ENCODE peak calls at places on chromosome 19, in four cellular contexts. L, G, M and V are unnamed samples.

GRCh38 chr19:42148270-42148669 is 16.0 kb upstream of the POU2F2 start:
- DNase-seq in L (no peak), G (no peak), M (no peak), V (no peak)

GRCh38 chr19:944663-945241 is 18.9 kb downstream of the ARID3A start:
- DNase-seq in L (no peak), G (no peak), M (no peak), V (no peak)

GRCh38 chr19:16382775-16383543 is 58.3 kb downstream of the KLF2 start:
- DNase-seq in L (peak; percentile 93), G (peak; percentile 59), M (peak; percentile 67), V (peak; percentile 87)

GRCh38 chr19:51364200-51365106 is 1.7 kb downstream of the ETFB start:
- DNase-seq in L (no peak), G (no peak), M (no peak), V (no peak)

GRCh38 chr19:35144600-35145436 is 1.8 kb downstream of the FXYD7 start:
- DNase-seq in L (peak; percentile 58), G (no peak), M (no peak), V (no peak)

GRCh38 chr19:53608381-53608780 is 23.4 kb upstream of the DPRX start:
- DNase-seq in L (no peak), G (no peak), M (no peak), V (no peak)

GRCh38 chr19:36093687-36094086 is 17.3 kb upstream of the OVOL3 start:
- DNase-seq in L (no peak), G (no peak), M (no peak), V (peak; percentile 60)

GRCh38 chr19:42250666-42251531 is 4.0 kb downstream of the ERF start:
- DNase-seq in L (no peak), G (no peak), M (no peak), V (no peak)

GRCh38 chr19:16741084-16741483 is 21.4 kb downstream of the NWD1 start:
- DNase-seq in L (no peak), G (no peak), M (no peak), V (no peak)

GRCh38 chr19:42198676-42199439 is 18.6 kb downstream of the DEDD2 start:
- DNase-seq in L (no peak), G (peak; percentile 64), M (no peak), V (peak; percentile 86)

GRCh38 chr19:30046522-30046921 is 104.5 kb downstream of the URI1 start:
- DNase-seq in L (no peak), G (no peak), M (no peak), V (no peak)

GRCh38 chr19:7789447-7789846 is 26.4 kb downstream of the CLEC4M start:
- DNase-seq in L (no peak), G (no peak), M (no peak), V (peak; percentile 54)

GRCh38 chr19:53867225-53868090 is at the start of gene MYADM:
- DNase-seq in L (peak; percentile 99), G (peak; percentile 87), M (peak; percentile 98), V (peak; percentile 98)

GRCh38 chr19:41847351-41848105 is 2.7 kb downstream of the DMRTC2 start:
- DNase-seq in L (no peak), G (no peak), M (no peak), V (no peak)

GRCh38 chr19:16070366-16070990 is 5.8 kb upstream of the TPM4 start:
- DNase-seq in L (no peak), G (peak; percentile 74), M (no peak), V (peak; percentile 83)

GRCh38 chr19:2049741-2050348 is 1.2 kb downstream of the MKNK2 start:
- DNase-seq in L (peak; percentile 54), G (no peak), M (no peak), V (peak; percentile 71)

GRCh38 chr19:34260771-34261173 is 6.4 kb downstream of the GARRE1 start:
- DNase-seq in L (peak; percentile 22), G (no peak), M (no peak), V (no peak)

GRCh38 chr19:531009-531752 is 379 bp upstream of the CDC34 start:
- DNase-seq in L (peak; percentile 91), G (no peak), M (peak; percentile 84), V (peak; percentile 99)

GRCh38 chr19:16895467-16896097 is 6.8 kb downstream of the F2RL3 start:
- DNase-seq in L (peak; percentile 38), G (no peak), M (no peak), V (no peak)

GRCh38 chr19:58355891-58356235 is 2.6 kb upstream of the A1BG start:
- DNase-seq in L (no peak), G (no peak), M (no peak), V (no peak)

GRCh38 chr19:16764793-16765433 is 45.3 kb downstream of the NWD1 start:
- DNase-seq in L (no peak), G (no peak), M (no peak), V (no peak)

GRCh38 chr19:2235396-2236284 is 489 bp downstream of the PLEKHJ1 start:
- DNase-seq in L (peak; percentile 58), G (no peak), M (no peak), V (no peak)

GRCh38 chr19:33876619-33877018 is 79.9 kb downstream of the KCTD15 start:
- DNase-seq in L (no peak), G (no peak), M (no peak), V (no peak)

GRCh38 chr19:32483574-32483973 is 78.0 kb downstream of the DPY19L3 start:
- DNase-seq in L (no peak), G (no peak), M (no peak), V (no peak)

GRCh38 chr19:21765151-21765550 is 2.2 kb downstream of the ZNF100 start:
- DNase-seq in L (no peak), G (peak; percentile 15), M (no peak), V (no peak)

GRCh38 chr19:35030257-35031071 is at the start of gene SCN1B:
- DNase-seq in L (peak; percentile 75), G (no peak), M (peak; percentile 38), V (peak; percentile 72)

GRCh38 chr19:39946532-39946931 is 12.1 kb upstream of the FCGBP start:
- DNase-seq in L (no peak), G (no peak), M (no peak), V (no peak)

GRCh38 chr19:372306-372890 is 27.8 kb upstream of the MIER2 start:
- DNase-seq in L (no peak), G (no peak), M (no peak), V (no peak)

GRCh38 chr19:45711851-45712698 is 18.6 kb downstream of the FBXO46 start:
- DNase-seq in L (no peak), G (no peak), M (no peak), V (no peak)
- TF ChIP-seq CTCF in L (no peak), G (no peak), M (no peak), V (no peak)

GRCh38 chr19:10871711-10872550 is 578 bp downstream of the CARM1 start:
- DNase-seq in L (peak; percentile 60), G (no peak), M (no peak), V (no peak)
- TF ChIP-seq CTCF in L (peak; percentile 5), G (peak; percentile 33), M (peak; percentile 50), V (no peak)

DNA sequence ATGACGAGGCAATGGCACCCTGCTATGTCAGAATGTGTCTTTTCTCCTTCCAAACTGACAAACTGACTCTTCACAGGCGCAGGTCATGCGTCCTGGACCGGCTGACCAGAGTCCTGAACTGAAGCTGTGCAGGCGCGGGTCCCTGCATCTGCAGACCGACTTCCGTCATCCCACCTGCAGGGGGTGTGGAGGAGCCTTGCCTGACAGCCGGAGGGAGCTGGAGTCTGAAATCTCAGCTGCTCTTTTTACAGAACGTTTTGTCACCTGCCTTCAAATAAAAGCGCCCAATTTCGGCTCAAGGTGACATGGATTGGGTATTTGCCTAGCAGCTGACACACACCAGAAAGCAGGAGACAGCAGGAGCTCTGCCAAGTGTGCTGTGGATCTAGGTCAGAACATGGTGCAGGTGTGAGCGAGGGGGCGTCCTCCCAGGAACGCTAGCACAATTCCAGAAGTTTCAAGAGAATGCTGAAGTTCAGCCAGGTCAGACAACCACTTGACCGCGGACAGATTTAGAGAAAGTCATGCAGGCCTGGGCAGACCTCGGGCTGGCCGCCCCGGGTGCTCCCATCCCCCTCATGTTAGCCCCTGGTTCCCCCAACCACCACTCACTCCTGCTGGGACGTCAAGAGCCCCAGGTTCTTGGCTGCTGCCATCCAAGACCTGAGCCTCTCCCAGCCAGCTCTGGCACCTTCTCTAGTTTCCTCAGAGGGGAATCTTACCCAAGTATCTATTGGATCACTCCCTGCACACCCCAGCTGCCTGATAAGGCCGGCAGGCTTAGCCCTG is 32.8 kb downstream of the ELL start:
- DNase-seq in L (peak; percentile 84), G (no peak), M (peak; percentile 53), V (no peak)
- TF ChIP-seq CTCF in L (peak; percentile 25), G (peak; percentile 32), M (peak; percentile 54), V (no peak)

GRCh38 chr19:18074192-18074591 is 12.5 kb downstream of the IL12RB1 start:
- DNase-seq in L (no peak), G (no peak), M (no peak), V (no peak)
- TF ChIP-seq CTCF in L (no peak), G (no peak), M (no peak), V (no peak)

GRCh38 chr19:3475449-3475848 is 4.9 kb downstream of the SMIM24 start:
- DNase-seq in L (no peak), G (no peak), M (no peak), V (no peak)
- TF ChIP-seq CTCF in L (no peak), G (no peak), M (no peak), V (no peak)

GRCh38 chr19:6481541-6482342 is at the start of gene DENND1C:
- DNase-seq in L (peak; percentile 54), G (peak; percentile 29), M (peak; percentile 53), V (peak; percentile 84)
- TF ChIP-seq CTCF in L (peak; percentile 62), G (peak; percentile 50), M (peak; percentile 62), V (peak; percentile 70)

GRCh38 chr19:48637948-48638830 is 1.0 kb upstream of the DBP start:
- DNase-seq in L (peak; percentile 95), G (peak; percentile 92), M (peak; percentile 59), V (peak; percentile 86)
- TF ChIP-seq CTCF in L (peak; percentile 17), G (no peak), M (no peak), V (no peak)

DNA sequence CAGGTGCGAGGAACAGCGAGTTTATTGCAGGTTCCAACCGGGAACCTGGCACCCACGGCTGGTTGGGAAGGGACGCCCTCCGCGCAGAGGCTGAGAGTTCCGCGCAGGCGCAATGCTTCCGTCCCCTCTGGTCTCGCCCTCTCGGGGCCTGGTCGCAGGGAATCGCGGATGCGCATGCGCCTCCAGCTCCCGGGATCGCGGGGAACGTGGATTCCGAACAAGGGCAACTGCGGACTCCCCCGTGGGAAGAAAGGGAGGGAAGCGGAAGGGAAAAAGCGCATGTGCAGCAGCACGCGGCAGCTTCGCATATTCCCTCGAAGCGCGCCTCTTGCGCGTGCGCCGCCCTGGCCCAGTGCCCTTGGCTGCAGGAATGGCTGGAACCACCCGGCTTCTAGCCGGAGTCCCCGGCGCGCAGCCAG is 1.1 kb downstream of the TSSK6 start:
- DNase-seq in L (no peak), G (no peak), M (no peak), V (no peak)
- TF ChIP-seq CTCF in L (no peak), G (no peak), M (no peak), V (no peak)